ENCODE peak calls at places on chromosomes 2 and 18, in seven cellular contexts. Y, I, V, A, X, R and F are unnamed samples.

GRCh38 chr18:23634692-23635091 is 28.0 kb downstream of the ANKRD29 start:
- DNase-seq in V (no peak), R (no peak), A (no peak), Y (no peak), X (no peak), I (no peak), F (no peak)

GRCh38 chr2:46776687-46777327 is 138.8 kb downstream of the MCFD2 start:
- DNase-seq in A (no peak), Y (no peak), R (peak; percentile 54), X (peak; percentile 81), I (peak; percentile 80), V (peak; percentile 64), F (no peak)

GRCh38 chr18:48973731-48974130 is 23.0 kb upstream of the SMAD7 start:
- DNase-seq in X (no peak), R (no peak), A (no peak), V (no peak), I (no peak), Y (peak; percentile 60), F (no peak)

GRCh38 chr2:212994976-212995375 is 156.4 kb downstream of the IKZF2 start:
- DNase-seq in I (peak; percentile 39), X (no peak), A (no peak), Y (no peak), R (no peak), V (no peak), F (no peak)

GRCh38 chr2:100196786-100197494 is 54.5 kb upstream of the AFF3 start:
- DNase-seq in I (peak; percentile 90), R (no peak), A (no peak), X (no peak), V (no peak), Y (no peak), F (no peak)

GRCh38 chr2:236849508-236849907 is 236.2 kb upstream of the COPS8 start:
- DNase-seq in I (no peak), R (no peak), A (no peak), X (no peak), Y (no peak), V (no peak), F (no peak)

GRCh38 chr2:68119504-68119903 is 38.2 kb upstream of the PNO1 start:
- DNase-seq in A (no peak), X (no peak), I (no peak), R (no peak), Y (no peak), V (peak; percentile 19), F (no peak)

GRCh38 chr2:226683196-226683595 is 116.4 kb downstream of the IRS1 start:
- DNase-seq in I (no peak), Y (peak; percentile 91), R (no peak), A (no peak), V (no peak), X (no peak), F (no peak)

GRCh38 chr18:58087928-58088722 is 44.1 kb downstream of the NEDD4L start:
- DNase-seq in R (no peak), I (no peak), Y (peak; percentile 90), V (no peak), X (no peak), A (peak; percentile 26), F (no peak)

GRCh38 chr2:65370387-65371093 is 61.9 kb downstream of the SPRED2 start:
- DNase-seq in A (no peak), R (no peak), I (peak; percentile 54), Y (no peak), X (no peak), V (no peak), F (no peak)

GRCh38 chr2:63849381-63850203 is 7.9 kb downstream of the UGP2 start:
- DNase-seq in I (peak; percentile 67), Y (no peak), V (no peak), R (no peak), A (no peak), X (no peak), F (no peak)

GRCh38 chr2:224084266-224084892 is 45.3 kb upstream of the SERPINE2 start:
- DNase-seq in I (no peak), X (no peak), A (no peak), Y (no peak), R (no peak), V (no peak), F (no peak)

GRCh38 chr18:13511961-13512572 is 214.3 kb downstream of the FAM210A start:
- DNase-seq in A (no peak), V (no peak), X (peak; percentile 65), Y (no peak), I (no peak), R (no peak), F (no peak)

GRCh38 chr2:1136071-1136470 is 185.4 kb downstream of the SNTG2 start:
- DNase-seq in X (no peak), R (no peak), I (peak; percentile 7), Y (no peak), A (no peak), V (no peak), F (no peak)

GRCh38 chr2:132849118-132849517 is 179.1 kb upstream of the LYPD1 start:
- DNase-seq in Y (no peak), V (no peak), I (peak; percentile 72), R (no peak), A (no peak), X (no peak), F (no peak)

GRCh38 chr2:8677646-8678592 is 3.9 kb upstream of the ID2 start:
- DNase-seq in Y (no peak), A (peak; percentile 61), X (no peak), V (peak; percentile 74), R (no peak), I (peak; percentile 80), F (no peak)

GRCh38 chr2:193824474-193824873 is 1629.7 kb upstream of the TMEFF2 start:
- DNase-seq in A (no peak), R (no peak), X (no peak), Y (peak; percentile 98), I (no peak), V (no peak), F (no peak)

GRCh38 chr2:30300456-30301221 is 69.3 kb downstream of the LBH start:
- DNase-seq in X (no peak), V (no peak), A (no peak), I (peak; percentile 93), Y (no peak), R (no peak), F (no peak)

GRCh38 chr18:79540161-79540913 is 139.3 kb upstream of the CTDP1 start:
- DNase-seq in V (peak; percentile 13), R (no peak), A (no peak), I (no peak), X (no peak), Y (peak; percentile 32), F (no peak)

GRCh38 chr2:15930589-15931513 is 9.5 kb upstream of the MYCN start:
- DNase-seq in X (no peak), Y (no peak), I (no peak), V (no peak), A (no peak), R (no peak), F (no peak)

GRCh38 chr2:211093743-211094303 is 537.4 kb downstream of the CPS1 start:
- DNase-seq in V (no peak), A (no peak), Y (no peak), I (no peak), X (no peak), R (no peak), F (no peak)